ENCODE peak calls at places on chromosomes 2 and 18, in eight cellular contexts. W is stimulated activated CD4-positive, alpha-beta T cell treated with anti-CD3 and anti-CD28 coated beads, Interleukin-1b, Interleukin-23, amount 100 ng/mL, for 24 hours; R is CD4-positive, alpha-beta memory T cell; P is stimulated activated naive CD8-positive, alpha-beta T cell treated with anti-CD3 and anti-CD28 coated beads, Interleukin-15, amount 100 ng/mL, for 72 hours; V is T-helper 1 cell; C is upper lobe of right lung; H is stimulated activated CD8-positive, alpha-beta memory T cell treated with anti-CD3 and anti-CD28 coated beads, Interleukin-15, amount 100 ng/mL, for 1 hour; Q is amniotic stem cell. M is an unnamed sample.

GRCh38 chr2:111135910-111136297 is 15.2 kb downstream of the BCL2L11 start:
- DNase-seq in W (no peak), R (no peak), P (no peak), V (no peak), C (no peak), H (no peak), Q (no peak), M (no peak)

GRCh38 chr2:231357048-231357447 is 38.5 kb upstream of the B3GNT7 start:
- DNase-seq in W (no peak), R (no peak), P (no peak), V (no peak), C (no peak), H (no peak), Q (no peak), M (no peak)

GRCh38 chr18:27763936-27764335 is 413.0 kb downstream of the CDH2 start:
- DNase-seq in W (no peak), R (no peak), P (no peak), V (no peak), C (no peak), H (no peak), Q (no peak), M (no peak)

GRCh38 chr18:62616331-62616805 is 93.5 kb downstream of the ZCCHC2 start:
- DNase-seq in W (no peak), R (no peak), P (no peak), V (no peak), C (no peak), H (no peak), Q (peak; percentile 63), M (no peak)

GRCh38 chr2:234558642-234559041 is 61.8 kb upstream of the ARL4C start:
- DNase-seq in W (no peak), R (no peak), P (no peak), V (no peak), C (no peak), H (no peak), Q (no peak), M (no peak)

GRCh38 chr2:49224426-49225010 is 70.2 kb upstream of the FSHR start:
- DNase-seq in W (no peak), R (no peak), P (no peak), V (no peak), C (no peak), H (no peak), Q (no peak), M (no peak)

GRCh38 chr2:54676656-54677055 is 46.8 kb upstream of the EML6 start:
- DNase-seq in W (no peak), R (no peak), P (no peak), V (no peak), C (no peak), H (no peak), Q (no peak), M (no peak)

GRCh38 chr2:172211507-172211906 is 108.8 kb upstream of the DLX2 start:
- DNase-seq in W (no peak), R (no peak), P (no peak), V (no peak), C (no peak), H (no peak), Q (no peak), M (no peak)

GRCh38 chr2:170362895-170363582 is 185.1 kb downstream of the MYO3B start:
- DNase-seq in W (peak; percentile 7), R (no peak), P (no peak), V (no peak), C (no peak), H (no peak), Q (no peak), M (no peak)

GRCh38 chr2:240959214-240959940 is 39.0 kb upstream of the SNED1 start:
- DNase-seq in W (no peak), R (no peak), P (no peak), V (no peak), C (no peak), H (no peak), Q (no peak), M (no peak)

M was measured in HS-27A.